ENCODE peak calls at places on chromosomes 1 and 21, in seven cellular contexts. Z, U, V, F, Y, B and I are unnamed samples. For H3K4me1, the result is how much of the 10 kb centered on the place peaks cover.

GRCh38 chr1:28815533-28815932 is 3.6 kb downstream of the OPRD1 start:
- DNase-seq in B (no peak), V (no peak), Z (no peak), F (no peak), U (no peak), Y (no peak), I (no peak)

GRCh38 chr1:224065455-224065854 is 48.5 kb upstream of the FBXO28 start:
- DNase-seq in B (no peak), U (no peak), F (peak), Z (no peak), V (no peak), Y (peak), I (peak)

GRCh38 chr1:39574646-39575045 is 1.9 kb downstream of the PABPC4 start:
- DNase-seq in Y (peak), Z (peak), U (no peak), F (peak), B (no peak), V (no peak), I (peak)

GRCh38 chr21:45919593-45919992 is 62.0 kb upstream of the COL6A1 start:
- DNase-seq in B (no peak), V (peak), Z (no peak), F (no peak), Y (no peak), U (no peak), I (no peak)

GRCh38 chr1:229664133-229664689 is 38.2 kb downstream of the URB2 start:
- DNase-seq in Y (peak), B (no peak), V (no peak), F (peak), U (no peak), Z (peak), I (no peak)

GRCh38 chr1:55215194-55216021 is at the start of gene USP24:
- DNase-seq in Y (peak), Z (peak), V (peak), F (peak), B (peak), U (peak), I (peak)

GRCh38 chr1:230725256-230726012 is 11.5 kb upstream of the AGT start:
- DNase-seq in B (peak), Y (no peak), Z (no peak), V (no peak), F (no peak), U (no peak), I (no peak)

GRCh38 chr21:32412162-32412997 is at the start of gene EVA1C:
- DNase-seq in Z (peak), B (peak), Y (peak), U (peak), V (peak), F (peak), I (peak)

GRCh38 chr1:219227731-219228419 is 54.2 kb downstream of the LYPLAL1 start:
- DNase-seq in F (no peak), Y (no peak), V (no peak), U (no peak), B (no peak), Z (peak), I (peak)

GRCh38 chr1:5390497-5390896 is 601.7 kb downstream of the NPHP4 start:
- DNase-seq in U (no peak), Z (no peak), F (no peak), V (no peak), B (no peak), Y (no peak), I (no peak)

GRCh38 chr1:5389101-5389885 is 602.9 kb downstream of the NPHP4 start:
- DNase-seq in U (no peak), F (no peak), V (no peak), Y (no peak), Z (no peak), B (no peak), I (no peak)

GRCh38 chr1:5386371-5386770 is 605.9 kb downstream of the NPHP4 start:
- DNase-seq in B (no peak), F (no peak), U (no peak), Y (no peak), V (no peak), Z (no peak), I (no peak)

GRCh38 chr1:5388622-5389021 is 603.6 kb downstream of the NPHP4 start:
- DNase-seq in Z (no peak), U (no peak), Y (no peak), B (no peak), F (no peak), V (no peak), I (no peak)

GRCh38 chr1:5385400-5385799 is 606.8 kb downstream of the NPHP4 start:
- DNase-seq in Z (no peak), F (no peak), Y (no peak), B (no peak), U (no peak), V (no peak), I (no peak)
- H3K4me1 ChIP-seq in Z (under half), F (under half), Y (under half), B (under half), U (under half), V (under half), I (under half)

GRCh38 chr21:33902349-33902748 is 13.3 kb downstream of the ATP5PO start:
- DNase-seq in B (no peak), F (no peak), Z (no peak), Y (no peak), V (no peak), U (no peak), I (no peak)

GRCh38 chr21:33899199-33899598 is 16.4 kb downstream of the ATP5PO start:
- DNase-seq in B (no peak), Y (no peak), V (no peak), U (no peak), F (peak), Z (no peak), I (no peak)

GRCh38 chr21:33901421-33902288 is 13.9 kb downstream of the ATP5PO start:
- DNase-seq in Y (no peak), U (peak), B (peak), Z (peak), V (no peak), F (peak), I (peak)

GRCh38 chr21:33908760-33909159 is 6.8 kb downstream of the ATP5PO start:
- DNase-seq in V (no peak), F (no peak), B (no peak), Y (no peak), U (no peak), Z (no peak), I (no peak)

GRCh38 chr21:33904041-33904440 is 11.6 kb downstream of the ATP5PO start:
- DNase-seq in V (no peak), Z (no peak), U (no peak), Y (no peak), F (no peak), B (no peak), I (no peak)
- H3K4me1 ChIP-seq in V (under half), Z (under half), U (under half), Y (under half), F (under half), B (under half), I (under half)

GRCh38 chr21:34132202-34132601 is 58.8 kb downstream of the MRPS6 start:
- DNase-seq in B (no peak), Y (no peak), U (no peak), F (no peak), V (no peak), Z (no peak), I (no peak)

GRCh38 chr21:34129039-34129891 is 55.9 kb downstream of the MRPS6 start:
- DNase-seq in F (peak), V (no peak), U (peak), Z (peak), Y (peak), B (peak), I (peak)

GRCh38 chr21:34131586-34131985 is 58.2 kb downstream of the MRPS6 start:
- DNase-seq in Y (no peak), V (no peak), U (no peak), Z (no peak), B (no peak), F (peak), I (no peak)

GRCh38 chr21:34129971-34130597 is 56.7 kb downstream of the MRPS6 start:
- DNase-seq in U (peak), Z (peak), B (no peak), F (peak), Y (no peak), V (no peak), I (peak)

GRCh38 chr21:34130598-34130985 is 57.2 kb downstream of the MRPS6 start:
- DNase-seq in F (no peak), Z (no peak), U (no peak), B (no peak), V (no peak), Y (no peak), I (no peak)
- H3K4me1 ChIP-seq in F (under half), Z (half or more), U (under half), B (half or more), V (under half), Y (under half), I (half or more)

GRCh38 chr1:24566266-24566867 is 10.5 kb downstream of the NCMAP start:
- DNase-seq in B (no peak), Y (no peak), V (no peak), F (no peak), U (no peak), Z (peak), I (no peak)
- H3K4me1 ChIP-seq in B (under half), Y (under half), V (under half), F (under half), U (under half), Z (under half), I (under half)

DNA sequence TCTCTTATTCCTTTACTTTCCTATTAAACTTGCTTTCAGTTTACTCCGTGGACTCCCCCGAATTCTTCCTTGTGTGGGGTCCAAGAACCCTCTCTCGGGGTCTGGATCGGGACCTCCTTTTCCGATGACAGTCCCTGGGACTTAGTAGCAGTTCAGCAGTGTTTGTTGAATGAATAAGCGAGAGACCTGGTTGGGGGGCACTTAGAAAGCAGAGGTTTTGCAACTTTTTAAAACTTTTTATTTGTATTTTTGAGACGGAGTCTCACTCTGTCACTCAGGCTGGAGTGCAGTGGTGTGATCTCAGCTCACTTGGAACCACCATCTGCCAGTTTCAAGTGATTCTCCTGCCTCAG is 2.1 kb upstream of the ANKRD65 start:
- DNase-seq in U (no peak), F (no peak), Z (no peak), V (no peak), B (no peak), Y (no peak), I (no peak)
- H3K4me1 ChIP-seq in U (under half), F (under half), Z (under half), V (under half), B (under half), Y (under half), I (under half)

GRCh38 chr1:87119741-87120140 is 205.3 kb downstream of the HS2ST1 start:
- DNase-seq in Z (no peak), U (no peak), F (no peak), Y (no peak), B (no peak), V (no peak), I (no peak)
- H3K4me1 ChIP-seq in Z (under half), U (under half), F (under half), Y (under half), B (under half), V (under half), I (under half)

DNA sequence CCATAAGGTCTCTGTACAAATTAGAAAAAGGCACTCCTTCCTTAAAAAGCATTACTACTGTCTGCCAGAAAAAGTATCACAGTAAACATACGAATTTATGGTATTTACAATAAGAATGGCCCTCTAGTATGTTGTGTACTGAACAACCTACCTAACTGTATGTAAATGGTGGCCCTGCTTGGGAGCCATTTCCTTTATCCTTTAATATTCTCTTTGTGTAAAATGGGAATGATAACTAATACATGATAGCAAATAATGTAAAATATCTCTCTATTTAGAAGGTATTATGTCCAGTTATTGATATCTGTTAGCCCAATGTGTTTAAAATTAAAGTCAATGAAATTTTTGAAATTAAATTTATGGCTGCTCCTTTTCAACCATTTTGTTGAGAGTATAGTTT is 5.2 kb downstream of the DR1 start:
- DNase-seq in U (no peak), V (no peak), B (no peak), F (no peak), Y (no peak), Z (no peak), I (no peak)
- H3K4me1 ChIP-seq in U (under half), V (under half), B (half or more), F (half or more), Y (under half), Z (under half), I (under half)

DNA sequence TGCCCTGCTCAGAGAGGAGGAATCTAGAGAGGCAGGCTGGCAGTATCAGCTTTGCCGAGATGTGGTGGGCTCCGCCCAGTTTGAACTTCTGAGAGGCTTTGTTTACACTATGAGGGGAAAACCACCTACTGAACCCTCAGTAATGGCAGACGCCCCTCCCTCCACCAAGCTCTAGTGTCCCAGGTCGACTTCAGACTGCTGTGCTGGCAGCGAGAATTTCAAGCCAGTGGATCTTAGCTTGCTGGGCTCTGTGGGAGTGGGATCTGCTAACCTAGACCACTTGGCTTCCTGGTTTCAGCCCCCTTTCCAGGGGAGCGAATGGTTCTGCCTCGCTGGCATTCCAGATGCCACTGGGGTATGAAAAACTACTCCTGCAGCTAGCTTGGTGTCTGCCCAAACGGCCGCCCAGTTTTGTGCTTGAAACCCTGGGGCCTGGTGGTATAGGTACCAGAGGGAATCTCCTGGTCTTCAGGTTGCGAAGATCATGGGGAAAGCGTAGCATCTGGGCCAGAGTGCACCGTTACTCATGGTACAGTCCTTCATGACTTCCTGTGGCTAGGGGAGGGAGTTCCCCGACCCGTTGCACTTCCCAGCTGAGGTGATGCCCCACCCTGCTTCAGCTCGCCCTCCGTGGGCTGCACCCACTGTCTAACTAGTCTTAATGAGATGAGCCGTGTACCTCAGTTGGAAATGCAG is 43.6 kb downstream of the C21orf91 start:
- DNase-seq in U (no peak), V (peak), F (no peak), Z (no peak), B (no peak), Y (peak), I (no peak)
- H3K4me1 ChIP-seq in U (under half), V (under half), F (under half), Z (under half), B (under half), Y (under half), I (under half)

GRCh38 chr1:226976671-226977287 is 36.7 kb downstream of the COQ8A start:
- DNase-seq in B (no peak), F (no peak), U (no peak), V (no peak), Y (no peak), Z (no peak), I (no peak)
- H3K4me1 ChIP-seq in B (half or more), F (under half), U (under half), V (under half), Y (under half), Z (under half), I (half or more)